ENCODE peak calls at places on chromosomes 6 and 20, in four cellular contexts. J is brain microvascular endothelial cell, P is GM13976, R is pancreas. D is an unnamed sample.

GRCh38 chr6:30493643-30494250 is 4.4 kb downstream of the HLA-E start:
- DNase-seq in J (no peak), P (no peak), R (no peak), D (no peak)

GRCh38 chr6:110325197-110325596 is 33.0 kb downstream of the METTL24 start:
- DNase-seq in J (peak; percentile 12), P (no peak), R (peak; percentile 23), D (no peak)

GRCh38 chr6:2596222-2596621 is 154.5 kb downstream of the MYLK4 start:
- DNase-seq in J (no peak), P (no peak), R (no peak), D (peak; percentile 35)

GRCh38 chr20:38021373-38021772 is 11.9 kb downstream of the TTI1 start:
- DNase-seq in J (no peak), P (no peak), R (no peak), D (no peak)

GRCh38 chr6:170388113-170388512 is 81.6 kb downstream of the FAM120B start:
- DNase-seq in J (peak; percentile 48), P (no peak), R (no peak), D (no peak)

GRCh38 chr6:38187285-38187684 is 367.8 kb downstream of the ZFAND3 start:
- DNase-seq in J (no peak), P (no peak), R (no peak), D (no peak)

GRCh38 chr20:64261138-64261537 is 5.6 kb downstream of the PCMTD2 start:
- DNase-seq in J (peak; percentile 12), P (no peak), R (no peak), D (no peak)

GRCh38 chr6:139568956-139569538 is 194.6 kb upstream of the CITED2 start:
- DNase-seq in J (peak; percentile 61), P (no peak), R (no peak), D (no peak)

GRCh38 chr6:16130932-16131387 is 2.1 kb downstream of the MYLIP start:
- DNase-seq in J (peak; percentile 75), P (peak; percentile 71), R (peak; percentile 63), D (peak; percentile 92)

GRCh38 chr6:49548613-49549304 is 1.7 kb upstream of the C6orf141 start:
- DNase-seq in J (no peak), P (no peak), R (no peak), D (no peak)
- TF ChIP-seq CTCF in J (no peak), P (no peak), R (no peak), D (no peak)

GRCh38 chr6:125985522-125985921 is 818 bp upstream of the TRMT11 start:
- DNase-seq in J (no peak), P (no peak), R (no peak), D (no peak)

GRCh38 chr6:125985967-125986294 is 409 bp upstream of the TRMT11 start:
- DNase-seq in J (no peak), P (no peak), R (no peak), D (no peak)

GRCh38 chr6:125986956-125987617 is 747 bp downstream of the TRMT11 start:
- DNase-seq in J (no peak), P (peak; percentile 32), R (no peak), D (peak; percentile 51)

GRCh38 chr6:125988280-125988679 is 1.9 kb downstream of the TRMT11 start:
- DNase-seq in J (no peak), P (no peak), R (no peak), D (no peak)

DNA sequence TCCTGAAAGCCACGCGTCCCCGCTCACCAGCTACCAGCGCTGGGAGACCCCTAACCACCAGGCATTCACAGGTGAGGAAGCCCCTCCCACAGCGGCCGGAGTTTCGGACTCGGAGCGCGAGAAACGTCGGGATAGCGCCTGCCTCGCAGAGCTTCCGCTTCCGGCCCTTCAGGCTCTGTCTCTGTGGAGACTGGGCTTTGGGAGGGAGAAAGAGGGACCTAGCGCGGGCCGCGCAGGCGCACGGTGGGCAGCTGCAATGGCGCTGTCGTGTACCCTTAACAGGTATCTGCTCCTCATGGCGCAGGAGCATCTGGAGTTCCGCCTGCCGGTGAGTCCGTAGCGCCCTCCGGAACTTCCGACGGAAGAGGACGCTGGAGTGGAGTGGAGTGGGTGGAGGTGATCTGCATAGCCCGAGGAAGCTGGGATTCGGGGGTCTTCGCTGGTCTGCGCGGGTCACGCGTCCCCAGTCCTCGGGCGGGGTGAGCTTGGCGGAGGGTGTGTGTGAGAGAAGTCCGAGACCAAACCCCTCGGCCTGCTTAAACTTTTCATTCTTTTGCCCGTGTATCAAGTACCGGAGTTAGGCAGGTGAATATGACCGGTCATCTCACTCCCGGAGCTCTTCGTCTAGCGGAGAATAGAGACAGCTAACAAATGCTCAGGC is at the start of gene TRMT11:
- DNase-seq in J (peak; percentile 83), P (peak; percentile 91), R (peak; percentile 89), D (peak; percentile 92)
- TF ChIP-seq CTCF in J (no peak), P (no peak), R (no peak), D (no peak)

GRCh38 chr6:9039258-9039657 is 603.9 kb upstream of the SLC35B3 start:
- DNase-seq in J (no peak), P (no peak), R (no peak), D (no peak)
- TF ChIP-seq CTCF in J (peak; percentile 13), P (no peak), R (no peak), D (no peak)

GRCh38 chr6:162736933-162737332 is 9.2 kb downstream of the PACRG start:
- DNase-seq in J (no peak), P (no peak), R (no peak), D (no peak)
- TF ChIP-seq CTCF in J (peak; percentile 22), P (no peak), R (no peak), D (no peak)

DNA sequence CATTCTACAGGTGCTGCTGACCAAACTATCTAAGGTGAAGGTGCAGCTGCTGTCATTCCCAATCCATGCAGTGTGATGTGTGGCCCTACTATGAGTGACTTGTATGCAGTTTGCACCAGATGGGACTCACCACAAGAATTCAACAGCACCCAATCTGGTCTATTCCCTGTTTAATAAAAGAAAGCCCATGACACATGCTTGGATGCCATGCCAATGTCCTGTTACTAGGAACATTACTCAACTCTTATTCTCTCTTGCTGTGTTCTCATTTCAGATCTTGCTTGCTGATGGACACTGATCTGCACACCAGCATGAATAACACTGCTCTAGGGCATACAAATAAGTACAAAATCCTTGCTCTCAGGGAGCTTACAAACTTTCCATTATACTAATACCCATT is 221.6 kb upstream of the CDYL start:
- DNase-seq in J (no peak), P (no peak), R (no peak), D (no peak)
- TF ChIP-seq CTCF in J (no peak), P (no peak), R (no peak), D (no peak)

GRCh38 chr6:82333781-82334180 is 29.8 kb upstream of the TPBG start:
- DNase-seq in J (no peak), P (no peak), R (no peak), D (no peak)

GRCh38 chr6:82337688-82338257 is 25.8 kb upstream of the TPBG start:
- DNase-seq in J (no peak), P (no peak), R (no peak), D (no peak)
- TF ChIP-seq CTCF in J (no peak), P (no peak), R (no peak), D (no peak)

GRCh38 chr6:70547905-70548304 is 18.8 kb upstream of the SDHAF4 start:
- DNase-seq in J (no peak), P (no peak), R (no peak), D (no peak)

GRCh38 chr6:70552974-70553373 is 13.8 kb upstream of the SDHAF4 start:
- DNase-seq in J (no peak), P (no peak), R (no peak), D (no peak)

GRCh38 chr6:70549327-70549726 is 17.4 kb upstream of the SDHAF4 start:
- DNase-seq in J (no peak), P (no peak), R (no peak), D (no peak)

GRCh38 chr6:70551566-70551965 is 15.2 kb upstream of the SDHAF4 start:
- DNase-seq in J (no peak), P (no peak), R (no peak), D (no peak)

GRCh38 chr6:70547313-70547712 is 19.4 kb upstream of the SDHAF4 start:
- DNase-seq in J (no peak), P (no peak), R (no peak), D (peak; percentile 23)
- TF ChIP-seq CTCF in J (peak; percentile 60), P (peak; percentile 13), R (no peak), D (peak; percentile 43)

DNA sequence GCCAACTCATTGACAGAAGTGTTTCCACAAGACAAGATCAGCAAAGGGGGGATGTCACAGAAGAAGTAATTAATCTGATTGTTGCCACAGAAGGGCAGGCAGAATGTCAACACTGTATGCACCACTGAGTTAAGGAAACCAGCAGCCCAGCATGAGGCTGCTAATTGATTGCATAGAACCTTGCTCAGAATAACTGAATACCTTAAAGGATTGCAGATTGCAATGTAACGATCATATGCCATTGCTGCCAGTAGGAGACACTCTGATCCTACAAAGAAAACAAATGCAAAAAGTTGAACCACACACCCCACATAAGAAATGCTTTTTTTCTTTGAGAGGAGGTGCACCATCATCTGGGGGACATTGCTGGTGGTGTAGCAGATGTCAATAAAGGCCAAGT is 13.1 kb downstream of the OR5V1 start:
- DNase-seq in J (no peak), P (no peak), R (no peak), D (peak; percentile 4)
- TF ChIP-seq CTCF in J (no peak), P (no peak), R (no peak), D (no peak)